ENCODE peak calls at places on chromosomes 4 and X, in eight cellular contexts. C is pancreas; L is bronchial epithelial cell; Z is neural progenitor cell; D is right atrium auricular region; E is CD8-positive, alpha-beta memory T cell; A is GM06990; K is SK-N-SH. X is an unnamed sample. For H3K36me3, the result is how much of the 10 kb centered on the place peaks cover.

GRCh38 chr4:171813195-171813955 is at the start of gene GALNTL6:
- DNase-seq in D (no peak), L (no peak), Z (peak), K (peak), C (no peak), A (peak), E (no peak), X (no peak)

GRCh38 chr4:68373513-68373912 is 23.6 kb upstream of the YTHDC1 start:
- DNase-seq in D (peak), E (peak), K (peak), L (peak), C (peak), Z (peak), A (peak), X (no peak)

GRCh38 chr4:184825394-184826314 is at the start of gene ACSL1:
- DNase-seq in E (peak), D (no peak), A (peak), Z (peak), L (no peak), C (peak), K (peak), X (peak)

GRCh38 chr4:59380841-59381366 is 1819.2 kb upstream of the ADGRL3 start:
- DNase-seq in Z (no peak), E (no peak), L (no peak), K (no peak), A (no peak), D (no peak), C (no peak), X (no peak)

GRCh38 chr4:101027721-101028120 is 319.6 kb downstream of the PPP3CA start:
- DNase-seq in D (no peak), C (no peak), Z (no peak), E (no peak), K (no peak), A (no peak), L (no peak), X (no peak)

GRCh38 chr4:183356173-183356825 is 34.1 kb upstream of the CLDN24 start:
- DNase-seq in K (no peak), Z (no peak), A (no peak), C (no peak), E (no peak), L (no peak), D (no peak), X (no peak)

GRCh38 chrX:130825509-130825908 is 77.5 kb downstream of the ENOX2 start:
- DNase-seq in Z (no peak), C (no peak), K (no peak), E (no peak), D (no peak), A (no peak), L (no peak), X (no peak)

GRCh38 chr4:61886180-61886579 is 686.1 kb downstream of the ADGRL3 start:
- DNase-seq in D (no peak), A (no peak), E (no peak), C (no peak), Z (no peak), L (no peak), K (no peak), X (no peak)

GRCh38 chr4:34512631-34513030 is 1731.7 kb downstream of the ARAP2 start:
- DNase-seq in C (no peak), L (no peak), E (no peak), K (no peak), A (no peak), Z (no peak), D (no peak), X (no peak)

GRCh38 chr4:81136161-81136910 is 78.7 kb downstream of the PRKG2 start:
- DNase-seq in K (no peak), A (no peak), L (no peak), D (no peak), C (no peak), E (no peak), Z (no peak), X (no peak)

GRCh38 chr4:76407440-76408119 is 13.4 kb downstream of the CCDC158 start:
- DNase-seq in C (no peak), Z (no peak), A (no peak), L (peak), K (no peak), E (no peak), D (no peak), X (no peak)

GRCh38 chrX:69149466-69150293 is 15.6 kb downstream of the PJA1 start:
- DNase-seq in E (no peak), D (no peak), K (peak), A (no peak), C (no peak), L (no peak), Z (peak), X (no peak)

GRCh38 chr4:75497133-75497532 is 17.1 kb downstream of the RCHY1 start:
- DNase-seq in L (peak), E (no peak), Z (no peak), D (no peak), K (no peak), A (no peak), C (no peak), X (no peak)

GRCh38 chrX:110420771-110421498 is 62.3 kb downstream of the RTL9 start:
- DNase-seq in Z (no peak), A (no peak), C (no peak), L (no peak), K (no peak), D (no peak), E (no peak), X (no peak)

GRCh38 chrX:36436286-36436860 is 516.8 kb downstream of the CFAP47 start:
- DNase-seq in K (no peak), C (no peak), A (no peak), E (no peak), Z (no peak), D (no peak), L (no peak), X (no peak)

GRCh38 chr4:188012546-188012945 is 17.0 kb downstream of the ZFP42 start:
- DNase-seq in E (no peak), Z (no peak), K (no peak), L (no peak), C (no peak), D (no peak), A (no peak), X (no peak)

GRCh38 chr4:118915468-118915867 is 26.8 kb downstream of the SYNPO2 start:
- DNase-seq in K (no peak), L (peak), A (no peak), D (no peak), C (no peak), E (no peak), Z (no peak), X (no peak)

GRCh38 chr4:147479817-147480216 is 1.1 kb upstream of the EDNRA start:
- DNase-seq in Z (no peak), K (no peak), L (peak), E (no peak), A (no peak), D (no peak), C (peak), X (no peak)

GRCh38 chr4:41124916-41125548 is 89.3 kb downstream of the APBB2 start:
- DNase-seq in C (no peak), K (no peak), E (no peak), D (no peak), Z (no peak), L (peak), A (no peak), X (peak)

GRCh38 chr4:7950301-7951092 is 10.8 kb upstream of the AFAP1 start:
- DNase-seq in E (no peak), L (no peak), A (no peak), K (no peak), C (no peak), D (no peak), Z (no peak), X (no peak)

GRCh38 chr4:109046549-109047171 is 255.8 kb downstream of the COL25A1 start:
- DNase-seq in E (no peak), L (no peak), Z (no peak), D (no peak), C (no peak), K (no peak), A (no peak), X (no peak)

GRCh38 chr4:41143721-41144379 is 70.5 kb downstream of the APBB2 start:
- DNase-seq in C (no peak), K (no peak), E (no peak), A (no peak), L (no peak), D (no peak), Z (no peak), X (no peak)

GRCh38 chr4:108219998-108220397 is 51.3 kb upstream of the LEF1 start:
- DNase-seq in L (no peak), A (no peak), Z (no peak), C (no peak), K (no peak), E (no peak), D (no peak), X (no peak)

GRCh38 chr4:20422398-20422797 is 170.7 kb downstream of the SLIT2 start:
- DNase-seq in C (peak), Z (peak), D (no peak), L (peak), E (no peak), K (peak), A (no peak), X (peak)

GRCh38 chr4:156336516-156336915 is 382.9 kb upstream of the CTSO start:
- DNase-seq in K (no peak), A (no peak), L (peak), Z (no peak), C (no peak), E (no peak), D (no peak), X (no peak)

GRCh38 chr4:106210021-106210420 is 106.0 kb downstream of the TBCK start:
- DNase-seq in A (no peak), L (no peak), D (no peak), E (no peak), Z (peak), K (no peak), C (no peak), X (no peak)

GRCh38 chr4:182548156-182548555 is 305.0 kb downstream of the TENM3 start:
- DNase-seq in E (no peak), L (no peak), A (no peak), K (no peak), C (no peak), Z (no peak), D (no peak), X (no peak)

GRCh38 chrX:55006827-55007621 is 6.9 kb downstream of the APEX2 start:
- DNase-seq in D (no peak), E (no peak), K (no peak), C (no peak), A (no peak), Z (no peak), L (peak), X (no peak)

GRCh38 chrX:98398542-98398941 is 1514.8 kb downstream of the RPA4 start:
- DNase-seq in K (no peak), C (no peak), Z (no peak), A (no peak), E (no peak), D (no peak), L (peak), X (no peak)

GRCh38 chr4:7912826-7913225 is 26.8 kb downstream of the AFAP1 start:
- DNase-seq in A (no peak), L (no peak), K (no peak), C (no peak), Z (no peak), E (no peak), D (peak), X (no peak)

GRCh38 chr4:20773144-20773997 is 73.1 kb downstream of the PACRGL start:
- DNase-seq in C (peak), A (peak), Z (peak), L (peak), D (peak), K (peak), E (no peak), X (peak)

GRCh38 chrX:21926527-21927278 is 13.8 kb upstream of the SMS start:
- DNase-seq in K (no peak), L (peak), Z (no peak), E (no peak), D (no peak), C (no peak), A (peak), X (peak)

GRCh38 chrX:2707334-2707760 is 16.3 kb downstream of the CD99 start:
- DNase-seq in A (peak), C (no peak), E (peak), Z (peak), K (peak), D (peak), L (peak), X (peak)

GRCh38 chr4:145935253-145936141 is 3.1 kb downstream of the ZNF827 start:
- DNase-seq in A (peak), K (peak), C (no peak), D (no peak), E (no peak), Z (peak), L (no peak), X (no peak)

GRCh38 chr4:35247047-35247446 is 997.3 kb downstream of the ARAP2 start:
- DNase-seq in E (no peak), D (no peak), L (peak), C (no peak), K (no peak), Z (no peak), A (no peak), X (no peak)

GRCh38 chrX:106177106-106177981 is 9.2 kb downstream of the PWWP3B start:
- DNase-seq in Z (peak), D (no peak), E (no peak), C (peak), K (no peak), L (peak), A (no peak), X (peak)

GRCh38 chr4:184250795-184251679 is 33.4 kb upstream of the ENPP6 start:
- DNase-seq in K (peak), D (no peak), C (no peak), E (no peak), L (peak), A (no peak), Z (peak), X (peak)

GRCh38 chrX:20547649-20548051 is 280.9 kb upstream of the RPS6KA3 start:
- DNase-seq in E (no peak), C (peak), A (no peak), Z (no peak), D (no peak), K (no peak), L (peak), X (peak)

GRCh38 chrX:31546130-31546529 is 474.3 kb upstream of the FTHL17 start:
- DNase-seq in C (no peak), A (no peak), Z (no peak), D (no peak), K (no peak), L (peak), E (no peak), X (no peak)

GRCh38 chrX:31228415-31228832 is 156.6 kb upstream of the FTHL17 start:
- DNase-seq in K (no peak), L (no peak), C (no peak), A (peak), E (no peak), Z (no peak), D (peak), X (no peak)

DNA sequence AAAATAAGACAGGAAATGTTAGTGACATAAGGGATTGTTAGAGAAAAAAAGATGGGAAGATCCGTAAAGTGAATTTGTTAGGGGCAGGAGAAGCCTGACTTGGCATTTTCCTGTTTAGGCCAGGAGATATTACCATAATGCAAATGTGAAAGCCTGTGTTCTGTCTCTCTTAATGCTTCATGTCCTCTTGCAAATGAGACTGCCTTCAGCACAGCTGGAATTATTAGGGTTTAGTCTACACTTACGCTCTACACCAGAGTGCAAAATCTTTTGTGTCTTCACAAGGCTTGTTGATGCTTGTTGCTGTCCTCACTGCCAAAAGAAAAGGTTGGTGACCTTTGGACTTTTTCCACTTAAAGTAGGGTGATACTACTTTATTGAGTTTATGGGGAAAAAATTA is 56.8 kb downstream of the JADE1 start:
- DNase-seq in A (no peak), K (no peak), E (no peak), C (no peak), Z (no peak), L (no peak), D (no peak), X (no peak)
- H3K36me3 ChIP-seq in A (under half), K (half or more), E (under half), C (half or more), Z (under half), L (under half), D (half or more), X (under half)

DNA sequence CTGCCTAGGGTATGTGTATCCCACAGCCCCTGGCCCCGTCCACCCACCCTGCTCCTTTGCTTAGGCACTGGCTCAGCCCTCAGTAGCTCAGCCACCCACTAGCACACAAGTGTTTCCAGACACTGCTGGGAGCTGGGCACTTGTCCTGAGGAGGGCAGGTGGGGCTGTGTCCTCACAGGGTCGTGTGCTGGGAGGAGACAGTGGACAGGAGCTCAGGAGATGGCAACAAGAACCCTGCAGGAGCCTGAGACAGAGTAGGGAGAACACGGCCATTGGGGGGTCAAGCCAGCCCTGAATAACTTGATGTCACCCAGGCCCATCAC is 5.5 kb upstream of the CPLX1 start:
- DNase-seq in K (no peak), L (no peak), E (no peak), C (no peak), D (no peak), Z (no peak), A (no peak), X (no peak)
- H3K36me3 ChIP-seq in K (under half), L (under half), E (under half), C (under half), D (under half), Z (under half), A (under half), X (under half)

GRCh38 chr4:127889903-127890302 is 9.2 kb downstream of the PLK4 start:
- DNase-seq in E (no peak), A (no peak), K (no peak), Z (no peak), L (no peak), C (no peak), D (no peak), X (no peak)

DNA sequence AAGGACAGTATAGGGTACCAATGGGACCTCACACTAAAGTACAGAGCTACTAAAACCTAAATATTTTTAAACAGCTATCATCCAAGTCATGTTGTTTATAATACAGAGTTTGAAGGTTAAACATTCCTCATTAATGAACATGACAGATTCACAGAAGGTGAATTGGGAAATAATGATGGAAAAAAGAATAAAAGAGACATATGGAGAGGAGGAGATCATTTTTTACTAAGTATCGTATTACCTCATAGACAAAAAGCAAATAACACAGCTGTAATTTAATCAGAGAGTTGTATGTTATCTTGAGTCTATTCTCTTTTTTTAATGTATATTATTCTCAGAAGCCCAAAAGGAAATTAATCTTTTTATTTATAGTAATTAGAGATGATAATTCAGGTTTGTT is 7.9 kb downstream of the PLK4 start:
- DNase-seq in E (no peak), A (no peak), K (no peak), C (no peak), Z (no peak), L (no peak), D (no peak), X (no peak)
- H3K36me3 ChIP-seq in E (under half), A (under half), K (half or more), C (under half), Z (half or more), L (under half), D (under half), X (under half)

GRCh38 chrX:114363346-114363745 is 220.5 kb upstream of the HTR2C start:
- DNase-seq in A (no peak), D (no peak), C (no peak), K (no peak), L (no peak), Z (no peak), E (no peak), X (no peak)

GRCh38 chrX:114365045-114365834 is 218.6 kb upstream of the HTR2C start:
- DNase-seq in C (no peak), E (no peak), L (no peak), K (no peak), D (no peak), Z (no peak), A (no peak), X (no peak)

GRCh38 chrX:114361076-114361475 is 222.8 kb upstream of the HTR2C start:
- DNase-seq in D (no peak), A (no peak), Z (no peak), E (no peak), K (no peak), L (no peak), C (no peak), X (no peak)
- H3K36me3 ChIP-seq in D (under half), A (under half), Z (under half), E (under half), K (under half), L (under half), C (under half), X (under half)

GRCh38 chr4:38939150-38939549 is 71.5 kb downstream of the FAM114A1 start:
- DNase-seq in C (no peak), K (no peak), D (no peak), A (peak), L (no peak), E (no peak), Z (no peak), X (no peak)
- H3K36me3 ChIP-seq in C (half or more), K (under half), D (half or more), A (under half), L (under half), E (under half), Z (under half), X (under half)

GRCh38 chrX:77446029-77446585 is 1.1 kb upstream of the FGF16 start:
- DNase-seq in Z (peak), A (no peak), K (no peak), D (no peak), E (no peak), L (no peak), C (peak), X (no peak)

GRCh38 chrX:77441479-77441878 is 5.7 kb upstream of the FGF16 start:
- DNase-seq in A (no peak), K (no peak), L (no peak), Z (no peak), E (no peak), C (no peak), D (no peak), X (no peak)

GRCh38 chrX:77440310-77440709 is 6.9 kb upstream of the FGF16 start:
- DNase-seq in C (no peak), D (no peak), K (no peak), Z (no peak), L (no peak), A (no peak), E (no peak), X (no peak)

GRCh38 chrX:77444075-77444474 is 3.1 kb upstream of the FGF16 start:
- DNase-seq in K (no peak), E (no peak), A (no peak), D (no peak), C (no peak), L (no peak), Z (no peak), X (no peak)

DNA sequence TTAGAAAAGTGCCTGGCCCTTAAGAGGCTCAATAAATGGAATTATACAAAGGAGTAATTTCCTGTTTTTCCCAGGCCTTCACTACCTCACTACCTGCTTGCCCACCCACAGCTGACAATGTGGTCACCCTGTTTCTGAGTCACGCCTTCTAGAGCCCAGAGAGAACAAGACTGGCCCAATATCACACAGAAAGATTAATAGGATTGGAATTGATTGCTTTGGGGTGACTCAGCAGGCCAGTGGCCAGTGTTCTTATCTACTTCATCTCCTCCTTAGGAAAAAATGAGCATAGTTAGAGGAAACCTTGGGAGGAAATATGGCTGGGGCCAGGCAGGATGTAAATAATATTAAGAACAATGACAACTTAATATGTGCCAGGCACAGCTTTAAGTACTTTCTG is 4.5 kb upstream of the FGF16 start:
- DNase-seq in D (no peak), L (peak), K (no peak), C (no peak), E (no peak), A (no peak), Z (no peak), X (no peak)
- H3K36me3 ChIP-seq in D (under half), L (under half), K (under half), C (under half), E (under half), A (under half), Z (under half), X (under half)

X was measured in Caco-2.